ENCODE peak calls at places on chromosome 19, in four cellular contexts. I, H, P and U are unnamed samples.

GRCh38 chr19:55581828-55582223 is 1.2 kb upstream of the ZNF579 start:
- DNase-seq in H (no peak), P (no peak), I (no peak), U (no peak)

GRCh38 chr19:44764975-44765948 is 12.4 kb upstream of the CBLC start:
- DNase-seq in H (no peak), P (no peak), I (no peak), U (no peak)

GRCh38 chr19:51743405-51743804 is 8.3 kb downstream of the FPR1 start:
- DNase-seq in P (no peak), I (no peak), H (no peak), U (no peak)

GRCh38 chr19:5907216-5907615 is 2.5 kb downstream of the VMAC start:
- DNase-seq in H (no peak), P (no peak), I (no peak), U (no peak)

GRCh38 chr19:42254083-42254849 is 662 bp downstream of the ERF start:
- DNase-seq in P (no peak), H (peak), I (peak), U (peak)

GRCh38 chr19:1618157-1619093 is 13.2 kb upstream of the UQCR11 start:
- DNase-seq in I (peak), H (peak), P (no peak), U (peak)

GRCh38 chr19:39679791-39680168 is 24.1 kb downstream of the LGALS16 start:
- DNase-seq in H (no peak), P (no peak), I (no peak), U (no peak)

GRCh38 chr19:5547881-5548280 is 19.9 kb downstream of the TINCR start:
- DNase-seq in I (peak), P (no peak), H (peak), U (peak)

GRCh38 chr19:41409288-41409687 is 11.7 kb downstream of the BCKDHA start:
- DNase-seq in I (peak), P (no peak), H (no peak), U (no peak)

GRCh38 chr19:590750-591098 is 1.0 kb downstream of the HCN2 start:
- DNase-seq in H (no peak), I (no peak), P (no peak), U (no peak)

GRCh38 chr19:41914906-41915247 is 13.4 kb downstream of the ERFL start:
- DNase-seq in P (no peak), H (no peak), I (no peak), U (no peak)

GRCh38 chr19:35212241-35212640 is 16.3 kb downstream of the FAM187B start:
- DNase-seq in H (no peak), P (no peak), I (no peak), U (no peak)

GRCh38 chr19:1383311-1384084 is at the start of gene NDUFS7:
- DNase-seq in P (peak), H (peak), I (peak), U (peak)

GRCh38 chr19:11390359-11390758 is 6.2 kb upstream of the EPOR start:
- DNase-seq in I (no peak), P (no peak), H (no peak), U (peak)

GRCh38 chr19:38597075-38597474 is 20.7 kb downstream of the MAP4K1 start:
- DNase-seq in I (no peak), P (no peak), H (peak), U (no peak)

GRCh38 chr19:19371056-19371455 is 34.4 kb upstream of the GATAD2A start:
- DNase-seq in I (no peak), P (no peak), H (no peak), U (no peak)

GRCh38 chr19:43711751-43712355 is 4.0 kb upstream of the IRGC start:
- DNase-seq in H (no peak), I (no peak), P (no peak), U (no peak)

GRCh38 chr19:54517483-54517882 is 14.9 kb downstream of the LAIR2 start:
- DNase-seq in H (peak), P (no peak), I (peak), U (no peak)

GRCh38 chr19:31349160-31349881 is at the start of gene TSHZ3:
- DNase-seq in H (peak), P (no peak), I (peak), U (peak)

GRCh38 chr19:1106841-1107654 is 3.3 kb downstream of the GPX4 start:
- DNase-seq in P (no peak), H (no peak), I (peak), U (no peak)

GRCh38 chr19:52566588-52566987 is 3.5 kb upstream of the ZNF701 start:
- DNase-seq in I (peak), P (no peak), H (no peak), U (no peak)

GRCh38 chr19:33500991-33501390 is 20.6 kb downstream of the PEPD start:
- DNase-seq in I (no peak), P (no peak), H (no peak), U (no peak)

GRCh38 chr19:18362934-18363542 is 22.6 kb downstream of the PGPEP1 start:
- DNase-seq in H (no peak), I (no peak), P (no peak), U (no peak)
- H3K9ac ChIP-seq in H (no peak), I (peak), P (no peak), U (no peak)

DNA sequence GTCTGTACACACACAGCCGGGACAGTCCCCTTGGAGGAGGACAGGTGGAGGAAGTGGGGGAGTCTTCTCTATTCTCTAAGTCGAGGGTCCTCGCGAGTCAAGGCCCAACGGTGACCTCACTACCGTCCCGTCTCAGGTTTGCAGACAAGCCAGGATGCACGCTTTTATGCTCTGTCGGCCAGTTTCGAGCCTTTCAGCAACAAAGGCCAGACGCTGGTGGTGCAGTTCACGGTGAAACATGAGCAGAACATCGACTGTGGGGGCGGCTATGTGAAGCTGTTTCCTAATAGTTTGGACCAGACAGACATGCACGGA is 840 bp downstream of the CALR start:
- DNase-seq in P (no peak), I (no peak), H (no peak), U (no peak)
- TF ChIP-seq NRF1 in P (no peak), I (no peak), H (no peak), U (no peak)

GRCh38 chr19:48183356-48183755 is 12.9 kb downstream of the ZSWIM9 start:
- DNase-seq in I (no peak), H (no peak), P (no peak), U (no peak)

GRCh38 chr19:48190288-48191284 is 20.1 kb downstream of the ZSWIM9 start:
- DNase-seq in I (peak), H (peak), P (no peak), U (no peak)

GRCh38 chr19:48186015-48186414 is 15.5 kb downstream of the ZSWIM9 start:
- DNase-seq in H (no peak), I (no peak), P (no peak), U (no peak)

GRCh38 chr19:48182434-48182833 is 12.0 kb downstream of the ZSWIM9 start:
- DNase-seq in I (no peak), P (no peak), H (peak), U (no peak)

GRCh38 chr19:48186541-48186991 is 16.1 kb downstream of the ZSWIM9 start:
- DNase-seq in P (no peak), H (no peak), I (no peak), U (no peak)
- H3K9ac ChIP-seq in P (peak), H (no peak), I (peak), U (no peak)

GRCh38 chr19:15248648-15249559 is 16.7 kb upstream of the EPHX3 start:
- DNase-seq in P (no peak), H (no peak), I (no peak), U (no peak)
- TF ChIP-seq NRF1 in P (no peak), H (no peak), I (no peak), U (no peak)

DNA sequence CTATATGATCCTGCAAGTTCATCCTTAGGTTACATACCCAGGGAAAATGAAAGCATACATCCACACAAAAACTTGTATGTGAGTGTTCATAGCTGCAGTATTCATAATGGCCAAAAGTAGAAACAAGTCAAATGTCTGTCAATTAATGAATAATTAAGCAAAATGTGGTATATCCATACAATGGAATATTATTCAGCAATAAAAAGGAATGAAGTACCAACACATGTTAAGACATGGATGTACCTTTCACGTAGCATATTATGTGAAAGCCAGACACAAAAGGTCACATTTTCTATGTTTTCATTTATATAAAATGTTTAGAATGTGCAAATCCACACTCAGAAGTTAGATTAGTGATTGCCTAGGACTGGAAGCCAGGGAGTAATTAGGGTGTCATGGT is 75.4 kb downstream of the ZNF429 start:
- DNase-seq in P (no peak), H (no peak), I (no peak), U (no peak)
- H3K9ac ChIP-seq in P (no peak), H (no peak), I (no peak), U (no peak)

DNA sequence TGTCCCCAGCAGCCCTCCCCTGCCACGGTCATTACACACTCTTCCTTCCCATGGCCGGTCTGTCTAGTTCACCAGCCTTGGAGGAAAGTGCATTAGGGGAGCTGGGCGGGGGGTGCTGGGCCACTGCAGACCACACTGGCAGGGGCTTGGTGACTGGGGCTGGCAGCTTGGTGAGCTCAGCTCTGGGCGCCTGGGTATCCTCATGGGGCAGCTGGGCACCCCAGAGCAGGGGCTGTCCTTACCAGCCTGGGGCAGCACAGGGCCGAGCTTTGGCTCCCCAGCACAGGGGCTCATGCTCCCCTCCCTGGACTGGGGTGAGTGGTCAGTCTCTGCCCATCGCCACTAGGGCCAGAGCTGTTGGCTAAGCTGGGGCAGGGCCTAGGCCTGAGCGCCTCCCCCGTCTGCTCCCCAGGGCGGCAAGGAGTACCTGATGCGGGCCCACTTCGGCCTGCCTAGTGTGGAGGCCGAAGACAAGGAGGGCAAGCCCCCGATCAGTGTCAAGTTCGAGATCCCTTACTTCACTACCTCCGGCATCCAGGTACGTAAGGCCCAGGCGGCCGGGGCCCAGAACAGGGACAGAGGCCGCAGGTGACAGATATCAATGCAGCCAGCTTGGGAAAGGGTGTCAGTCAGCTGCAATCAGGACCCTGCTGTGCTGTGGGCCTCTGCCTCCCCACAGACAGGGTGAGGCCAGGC is 35.5 kb downstream of the AP1M1 start:
- DNase-seq in I (no peak), P (no peak), H (no peak), U (peak)
- TF ChIP-seq NRF1 in I (no peak), P (no peak), H (no peak), U (no peak)